ENCODE peak calls at places on chromosomes 13 and 19, in four cellular contexts. I is HCT116, B is H1, S is GM12878. F is an unnamed sample.

GRCh38 chr13:28408235-28408848 is 86.6 kb downstream of the FLT1 start:
- DNase-seq in I (no peak), B (no peak), S (no peak), F (no peak)

GRCh38 chr19:32862173-32862572 is 7.4 kb downstream of the SLC7A9 start:
- DNase-seq in I (no peak), B (no peak), S (no peak), F (no peak)

GRCh38 chr13:27933580-27934328 is 14.0 kb downstream of the PDX1 start:
- DNase-seq in I (no peak), B (no peak), S (no peak), F (peak)

GRCh38 chr13:20451397-20451796 is 74.3 kb downstream of the CRYL1 start:
- DNase-seq in I (no peak), B (no peak), S (peak), F (no peak)

GRCh38 chr19:35949131-35949530 is 13.0 kb downstream of the LRFN3 start:
- DNase-seq in I (no peak), B (no peak), S (no peak), F (no peak)

GRCh38 chr19:45137179-45137761 is 23.5 kb downstream of the NKPD1 start:
- DNase-seq in I (no peak), B (no peak), S (peak), F (no peak)

GRCh38 chr13:34391071-34391470 is 551.0 kb upstream of the NBEA start:
- DNase-seq in I (no peak), B (no peak), S (no peak), F (no peak)

GRCh38 chr19:1311543-1312091 is 25.9 kb downstream of the EFNA2 start:
- DNase-seq in I (no peak), B (no peak), S (no peak), F (no peak)

GRCh38 chr19:45901432-45901903 is 945 bp downstream of the MYPOP start:
- DNase-seq in I (no peak), B (no peak), S (no peak), F (no peak)

GRCh38 chr13:40653558-40654318 is 12.7 kb downstream of the FOXO1 start:
- DNase-seq in I (no peak), B (no peak), S (no peak), F (no peak)
- TF ChIP-seq JUND in I (no peak), B (no peak), S (no peak), F (no peak)

DNA sequence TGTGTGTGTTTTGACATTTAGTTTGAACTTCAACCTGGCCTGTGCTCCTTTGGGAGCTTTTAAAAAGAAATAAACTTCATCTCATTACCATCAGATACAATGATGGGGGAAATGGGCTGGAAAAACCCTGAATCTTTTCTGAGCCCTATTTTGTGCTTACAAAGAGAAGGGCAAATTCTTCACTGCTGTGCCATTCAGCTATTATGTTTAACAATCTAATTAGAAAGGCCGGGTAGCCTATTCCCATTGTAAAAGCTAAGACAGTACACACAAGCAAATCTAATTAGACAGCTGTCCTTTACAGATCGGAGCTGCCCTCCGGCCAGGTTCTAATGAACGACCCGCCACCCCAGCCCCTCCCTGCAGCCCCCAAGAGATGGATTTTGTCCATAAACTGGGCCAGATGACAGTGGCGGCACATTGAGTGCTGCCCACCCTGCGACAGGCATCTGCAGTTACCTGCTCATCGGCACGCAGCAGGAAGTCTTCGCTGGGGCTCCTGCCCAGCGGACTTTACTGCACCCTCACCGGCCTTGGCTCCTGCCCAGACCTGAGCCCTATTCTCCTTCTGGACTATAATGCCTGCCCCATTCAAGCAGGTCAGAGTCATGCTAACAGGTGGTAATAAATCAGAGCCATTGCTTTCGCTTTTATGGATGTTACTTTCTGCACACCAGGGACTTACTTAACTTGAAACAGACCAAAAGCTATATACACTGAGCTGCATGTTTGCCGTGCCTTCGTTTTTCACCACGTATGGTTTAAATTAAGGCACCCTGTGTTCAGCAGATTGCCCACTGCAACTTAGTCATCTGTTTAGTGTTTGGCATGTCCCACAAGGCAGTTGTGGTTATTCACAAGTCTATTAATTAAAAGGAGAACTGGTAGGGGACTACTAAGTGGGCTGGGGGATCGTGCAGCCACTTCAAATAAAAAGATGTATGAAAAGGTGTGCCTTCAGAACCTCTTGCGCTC is 549.6 kb downstream of the FGF9 start:
- DNase-seq in I (no peak), B (no peak), S (no peak), F (no peak)
- TF ChIP-seq JUND in I (no peak), B (no peak), S (no peak), F (no peak)

GRCh38 chr19:28292822-28293500 is 920.0 kb downstream of the UQCRFS1 start:
- DNase-seq in I (no peak), B (no peak), S (no peak), F (no peak)
- TF ChIP-seq JUND in I (no peak), B (no peak), S (no peak), F (no peak)

DNA sequence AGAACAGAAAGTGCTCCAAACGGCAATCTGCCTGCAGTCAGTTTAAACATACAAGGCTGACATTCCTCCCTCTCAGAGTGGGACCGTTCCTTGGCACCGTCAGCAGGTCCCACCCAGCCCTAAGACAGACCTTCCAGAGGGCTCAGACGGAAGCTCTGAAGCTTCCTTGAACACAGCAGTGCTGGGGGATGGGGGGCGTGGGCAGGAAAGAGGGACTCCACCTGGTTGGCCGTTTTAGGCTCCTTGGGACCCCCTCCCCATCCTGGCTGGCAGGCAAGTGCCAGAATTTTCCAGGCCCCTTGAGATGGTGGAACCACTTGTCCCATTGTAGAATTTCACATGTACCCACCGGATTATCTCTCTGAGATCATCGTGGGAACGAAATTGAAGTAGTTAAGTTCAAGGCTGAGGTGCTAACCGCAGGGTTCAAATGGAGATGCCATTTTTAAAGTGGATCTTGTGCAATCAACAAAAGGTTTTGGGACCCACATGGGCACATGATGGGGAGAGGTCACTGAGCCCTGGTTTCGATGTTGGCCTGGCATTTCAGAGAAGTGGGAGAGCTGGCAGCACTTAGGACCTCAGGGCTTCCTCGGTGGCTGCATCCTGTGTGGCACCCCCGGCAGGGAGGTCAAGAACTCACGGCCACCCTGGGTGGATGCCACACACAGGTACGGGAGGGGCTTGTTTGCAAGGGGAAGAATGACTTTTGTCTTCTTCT is 46.2 kb downstream of the KLF2 start:
- DNase-seq in I (no peak), B (no peak), S (no peak), F (no peak)
- TF ChIP-seq JUND in I (no peak), B (no peak), S (no peak), F (no peak)

GRCh38 chr19:3544742-3545668 is 6.0 kb downstream of the TEKTIP1 start:
- DNase-seq in I (no peak), B (peak), S (no peak), F (peak)
- TF ChIP-seq JUND in I (no peak), B (peak), S (no peak), F (no peak)

DNA sequence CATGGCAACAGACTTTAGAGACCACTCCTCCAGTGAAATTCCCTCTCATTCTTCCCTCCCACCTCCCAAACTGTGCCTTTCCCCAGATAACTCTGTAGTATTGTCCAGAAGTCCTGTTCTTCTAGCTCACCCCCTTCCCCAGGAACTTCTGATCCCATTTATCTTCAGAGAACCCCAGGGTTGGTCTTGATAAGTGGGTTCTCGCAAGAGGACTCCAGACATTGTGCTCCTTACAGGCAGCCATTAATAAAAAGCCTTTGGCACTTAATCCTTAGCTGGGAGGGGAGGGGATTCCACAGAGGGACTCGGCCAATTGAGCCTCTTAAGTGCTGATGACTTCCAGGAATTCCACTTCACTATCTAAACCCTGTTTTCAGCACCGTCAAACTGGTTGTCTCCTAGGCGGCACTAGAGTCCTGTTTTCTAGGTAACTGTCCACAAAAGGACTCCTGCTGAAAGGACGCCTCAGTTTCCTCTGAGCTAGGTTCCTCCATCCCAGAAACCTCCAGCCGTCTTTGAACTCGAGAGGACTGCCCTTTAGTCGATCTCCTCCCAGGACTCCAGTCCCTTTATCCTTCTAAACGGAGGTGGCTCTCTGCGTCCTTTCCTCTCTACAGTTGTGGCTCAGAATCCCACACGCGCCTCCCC is 2.0 kb downstream of the LTBP4 start:
- DNase-seq in I (no peak), B (no peak), S (no peak), F (peak)
- TF ChIP-seq JUND in I (no peak), B (no peak), S (no peak), F (no peak)

GRCh38 chr19:12043752-12044422 is 8.4 kb upstream of the ZNF433 start:
- DNase-seq in I (no peak), B (no peak), S (no peak), F (no peak)
- TF ChIP-seq JUND in I (no peak), B (no peak), S (no peak), F (no peak)

GRCh38 chr19:18415177-18415867 is 3.9 kb upstream of the SSBP4 start:
- DNase-seq in I (no peak), B (no peak), S (no peak), F (peak)
- TF ChIP-seq JUND in I (no peak), B (no peak), S (no peak), F (no peak)

GRCh38 chr19:6047256-6047655 is 63.0 kb downstream of the RFX2 start:
- DNase-seq in I (no peak), B (no peak), S (no peak), F (no peak)

GRCh38 chr19:6041991-6042421 is 64.1 kb upstream of the RANBP3 start:
- DNase-seq in I (no peak), B (peak), S (no peak), F (no peak)

GRCh38 chr19:6045108-6045507 is 65.2 kb downstream of the RFX2 start:
- DNase-seq in I (no peak), B (no peak), S (no peak), F (no peak)

GRCh38 chr19:6042776-6043726 is 65.1 kb upstream of the RANBP3 start:
- DNase-seq in I (no peak), B (peak), S (no peak), F (no peak)

GRCh38 chr19:6044056-6044805 is 66.1 kb downstream of the RFX2 start:
- DNase-seq in I (no peak), B (peak), S (no peak), F (no peak)
- TF ChIP-seq JUND in I (no peak), B (no peak), S (no peak), F (no peak)

GRCh38 chr19:12938054-12938535 is 314 bp upstream of the CALR start:
- DNase-seq in I (peak), B (peak), S (peak), F (peak)
- TF ChIP-seq JUND in I (no peak), B (peak), S (no peak), F (no peak)

F was measured in T47D.